ENCODE peak calls at places on chromosomes 6 and 20, in seven cellular contexts. L, D, F, X, Y, S and O are unnamed samples.

GRCh38 chr6:39553029-39553428 is 172.2 kb downstream of the KIF6 start:
- DNase-seq in L (no peak), D (no peak), F (no peak), X (no peak), Y (no peak), S (no peak), O (no peak)

GRCh38 chr6:17971128-17972073 is 16.0 kb downstream of the KIF13A start:
- DNase-seq in L (peak; percentile 80), D (peak; percentile 33), F (no peak), X (peak; percentile 77), Y (no peak), S (peak; percentile 66), O (no peak)

GRCh38 chr6:33566182-33567084 is 13.6 kb downstream of the BAK1 start:
- DNase-seq in L (no peak), D (no peak), F (no peak), X (peak; percentile 60), Y (no peak), S (peak; percentile 77), O (no peak)

GRCh38 chr20:9884666-9885065 is 45.8 kb upstream of the PAK5 start:
- DNase-seq in L (no peak), D (no peak), F (no peak), X (peak; percentile 1), Y (no peak), S (no peak), O (no peak)

GRCh38 chr20:37469531-37469930 is 51.5 kb upstream of the NNAT start:
- DNase-seq in L (no peak), D (no peak), F (no peak), X (no peak), Y (no peak), S (no peak), O (no peak)

GRCh38 chr6:36973190-36973589 is 12.8 kb downstream of the MTCH1 start:
- DNase-seq in L (no peak), D (no peak), F (no peak), X (no peak), Y (no peak), S (no peak), O (no peak)

GRCh38 chr20:48656661-48657211 is 171.1 kb downstream of the PREX1 start:
- DNase-seq in L (no peak), D (peak; percentile 65), F (no peak), X (no peak), Y (no peak), S (no peak), O (no peak)

GRCh38 chr20:46557231-46557956 is 6.9 kb upstream of the OCSTAMP start:
- DNase-seq in L (no peak), D (no peak), F (no peak), X (peak; percentile 60), Y (no peak), S (peak; percentile 32), O (no peak)

GRCh38 chr6:85641916-85642773 is 541 bp downstream of the SYNCRIP start:
- DNase-seq in L (peak; percentile 54), D (peak; percentile 31), F (peak; percentile 58), X (peak; percentile 45), Y (peak; percentile 63), S (peak; percentile 50), O (no peak)
- H3K4me3 ChIP-seq in L (peak overlapping the region; percentile 96), D (peak overlapping the region; percentile 87), F (peak overlapping the region; percentile 100), X (peak overlapping the region; percentile 95), Y (peak overlapping the region; percentile 99), S (peak overlapping the region; percentile 99), O (peak overlapping the region; percentile 99)

DNA sequence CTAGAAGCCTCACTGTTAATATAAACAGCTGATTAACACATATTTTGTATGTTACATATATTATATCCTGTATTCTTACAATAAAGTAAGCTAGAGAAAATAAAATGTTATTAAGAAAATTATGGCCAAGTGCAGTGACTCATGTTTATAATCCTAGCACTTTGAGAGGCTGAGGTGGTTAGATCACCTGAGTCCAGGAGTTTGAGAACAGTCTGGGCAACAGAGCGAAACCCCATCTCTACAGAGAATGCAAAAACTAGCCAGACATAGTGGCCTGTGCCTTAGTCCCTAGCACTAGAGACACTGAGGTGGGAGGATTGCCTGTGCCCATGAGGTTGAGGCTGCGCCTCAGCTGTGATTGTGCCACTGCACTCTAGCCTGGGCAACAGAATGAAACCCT is 81.9 kb downstream of the NCOA3 start:
- DNase-seq in L (no peak), D (no peak), F (no peak), X (no peak), Y (no peak), S (no peak), O (no peak)
- H3K27ac ChIP-seq in L (no peak overlapping the region), D (peak overlapping the region; percentile 15), F (no peak overlapping the region), X (no peak overlapping the region), Y (no peak overlapping the region), S (no peak overlapping the region), O (no peak overlapping the region)

GRCh38 chr20:50569864-50570836 is 60.0 kb downstream of the PTPN1 start:
- DNase-seq in L (no peak), D (peak; percentile 20), F (peak; percentile 55), X (peak; percentile 37), Y (no peak), S (no peak), O (no peak)
- H3K4me3 ChIP-seq in L (no peak overlapping the region), D (no peak overlapping the region), F (no peak overlapping the region), X (no peak overlapping the region), Y (no peak overlapping the region), S (no peak overlapping the region), O (no peak overlapping the region)

GRCh38 chr6:152091851-152092341 is 284.4 kb downstream of the ESR1 start:
- DNase-seq in L (no peak), D (no peak), F (no peak), X (peak; percentile 38), Y (no peak), S (peak; percentile 79), O (no peak)
- H3K27ac ChIP-seq in L (no peak overlapping the region), D (peak overlapping the region; percentile 31), F (no peak overlapping the region), X (no peak overlapping the region), Y (no peak overlapping the region), S (no peak overlapping the region), O (no peak overlapping the region)

DNA sequence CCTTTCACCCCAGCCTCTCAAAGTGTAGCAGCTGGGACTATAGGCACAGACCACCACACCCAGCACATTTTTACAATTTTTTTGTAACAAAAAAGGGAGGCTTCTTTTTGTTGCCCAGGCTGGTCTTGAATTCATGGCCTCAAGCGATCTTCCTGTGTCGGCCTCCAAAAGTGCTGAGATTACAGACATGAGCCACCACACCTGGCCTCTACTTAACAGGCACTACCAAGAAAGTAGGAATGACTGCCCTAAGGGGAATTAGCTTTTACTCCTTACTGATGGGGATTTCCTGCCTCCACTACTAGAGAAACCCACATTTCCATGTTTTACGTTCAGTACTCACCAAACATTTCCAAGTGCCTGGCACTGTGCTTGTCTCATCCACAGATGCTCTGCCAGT is 109.6 kb downstream of the CARMIL1 start:
- DNase-seq in L (no peak), D (no peak), F (no peak), X (no peak), Y (no peak), S (peak; percentile 41), O (no peak)
- H3K4me3 ChIP-seq in L (no peak overlapping the region), D (no peak overlapping the region), F (no peak overlapping the region), X (no peak overlapping the region), Y (no peak overlapping the region), S (no peak overlapping the region), O (no peak overlapping the region)

DNA sequence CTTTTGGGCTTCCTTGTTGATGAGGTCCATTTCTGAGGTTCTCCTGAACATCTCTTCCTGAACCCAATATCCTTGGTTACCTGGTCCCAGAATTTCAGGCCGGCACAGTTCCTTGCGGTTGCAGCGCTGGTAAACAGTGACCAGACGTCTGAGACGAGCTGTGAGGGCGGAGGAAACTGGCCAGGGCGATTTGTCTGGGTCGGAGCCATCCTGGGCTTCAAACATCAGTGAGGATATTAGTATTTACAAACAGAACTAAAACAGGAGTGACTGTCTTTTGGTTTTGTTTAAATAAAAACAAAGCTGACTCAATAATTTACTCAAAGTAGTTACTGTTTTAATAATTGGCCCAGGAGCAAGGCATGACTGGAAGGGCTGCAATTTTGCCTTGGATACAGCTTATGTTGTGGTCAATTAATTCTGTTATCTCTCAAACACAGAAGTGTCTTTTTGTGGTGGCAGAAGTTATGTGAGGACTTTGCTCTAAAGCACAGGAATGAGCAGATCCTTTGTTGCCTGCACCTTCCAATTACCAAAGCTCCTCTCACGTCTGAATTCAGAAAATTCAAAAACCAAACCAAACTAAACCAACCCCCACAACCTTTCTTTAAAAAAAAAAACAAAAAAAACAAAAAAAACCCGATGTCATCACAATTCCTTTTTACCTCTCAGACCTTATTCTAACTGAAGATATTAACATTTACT is 58.7 kb upstream of the EMILIN3 start:
- DNase-seq in L (no peak), D (no peak), F (no peak), X (peak; percentile 22), Y (no peak), S (no peak), O (no peak)
- H3K27ac ChIP-seq in L (no peak overlapping the region), D (no peak overlapping the region), F (no peak overlapping the region), X (no peak overlapping the region), Y (peak overlapping the region; percentile 16), S (no peak overlapping the region), O (peak overlapping the region; percentile 40)

DNA sequence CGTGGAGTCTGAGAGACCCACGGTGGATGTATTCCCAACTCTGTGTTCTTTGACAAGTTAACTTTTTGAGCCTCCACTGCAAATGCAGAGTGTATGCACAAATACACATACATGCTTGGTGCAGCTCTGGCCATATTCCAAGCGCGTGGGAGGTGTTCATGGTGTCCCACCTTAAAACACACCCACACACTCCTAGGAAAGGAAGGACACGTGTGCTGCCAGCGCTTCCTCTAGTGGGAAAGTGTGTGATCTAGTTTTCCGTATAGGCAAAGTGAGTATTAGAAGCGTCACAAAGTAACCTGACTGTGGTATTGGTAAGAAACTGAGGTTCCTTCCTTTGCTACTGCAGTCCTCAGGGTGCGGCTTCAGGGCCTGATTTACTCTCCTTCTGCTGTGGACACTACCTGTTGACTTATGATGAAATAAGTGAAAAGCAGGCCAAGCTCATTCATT is 36.0 kb upstream of the MPC1 start:
- DNase-seq in L (no peak), D (no peak), F (no peak), X (no peak), Y (no peak), S (no peak), O (no peak)
- H3K4me3 ChIP-seq in L (no peak overlapping the region), D (no peak overlapping the region), F (no peak overlapping the region), X (no peak overlapping the region), Y (no peak overlapping the region), S (no peak overlapping the region), O (no peak overlapping the region)